ENCODE peak calls at places on chromosomes 11 and 22, in six cellular contexts. D, K, Y, P, B and V are unnamed samples.

GRCh38 chr11:28615542-28615941 is 507.4 kb downstream of the METTL15 start:
- DNase-seq in D (no peak), P (no peak), K (no peak), Y (peak; percentile 86), B (no peak), V (no peak)

GRCh38 chr22:46471901-46472721 is 65.3 kb downstream of the CELSR1 start:
- DNase-seq in P (no peak), Y (no peak), K (no peak), D (no peak), B (no peak), V (no peak)

GRCh38 chr22:42978453-42979103 is 36.4 kb downstream of the PACSIN2 start:
- DNase-seq in K (peak; percentile 58), P (no peak), D (no peak), B (no peak), Y (peak; percentile 54), V (no peak)

GRCh38 chr22:38264322-38264843 is 8.4 kb downstream of the TMEM184B start:
- DNase-seq in B (no peak), P (no peak), D (no peak), Y (no peak), K (no peak), V (no peak)

GRCh38 chr22:35928273-35928798 is 100.3 kb downstream of the RBFOX2 start:
- DNase-seq in P (no peak), Y (no peak), D (no peak), K (no peak), B (no peak), V (no peak)

GRCh38 chr11:26483101-26483500 is 89.0 kb downstream of the MUC15 start:
- DNase-seq in B (no peak), Y (peak; percentile 13), K (no peak), D (no peak), P (no peak), V (no peak)

GRCh38 chr11:81644239-81644840 is 1089.3 kb downstream of the FAM181B start:
- DNase-seq in D (peak; percentile 77), B (no peak), Y (peak; percentile 22), K (peak; percentile 88), P (peak; percentile 33), V (peak; percentile 89)

GRCh38 chr11:58963551-58964075 is 24.3 kb downstream of the GLYATL1 start:
- DNase-seq in Y (peak; percentile 20), B (no peak), D (peak; percentile 93), K (peak; percentile 99), P (peak; percentile 15), V (no peak)

GRCh38 chr22:39646614-39647210 is 76.2 kb downstream of the CACNA1I start:
- DNase-seq in B (no peak), Y (no peak), K (no peak), P (no peak), D (no peak), V (no peak)

GRCh38 chr22:26199665-26200064 is 30.4 kb downstream of the SEZ6L start:
- DNase-seq in Y (no peak), D (peak; percentile 53), B (no peak), K (peak; percentile 22), P (no peak), V (peak; percentile 51)

GRCh38 chr11:46006418-46007070 is 84.1 kb downstream of the LARGE2 start:
- DNase-seq in K (peak; percentile 81), D (no peak), P (peak; percentile 65), B (peak; percentile 41), Y (peak; percentile 89), V (peak; percentile 93)

GRCh38 chr11:68707527-68707926 is 23.2 kb downstream of the GAL start:
- DNase-seq in B (no peak), Y (no peak), K (no peak), D (no peak), P (no peak), V (no peak)

GRCh38 chr11:126139541-126140091 is 71.8 kb downstream of the RPUSD4 start:
- DNase-seq in B (no peak), D (peak; percentile 48), Y (peak; percentile 89), K (peak; percentile 42), P (no peak), V (no peak)

DNA sequence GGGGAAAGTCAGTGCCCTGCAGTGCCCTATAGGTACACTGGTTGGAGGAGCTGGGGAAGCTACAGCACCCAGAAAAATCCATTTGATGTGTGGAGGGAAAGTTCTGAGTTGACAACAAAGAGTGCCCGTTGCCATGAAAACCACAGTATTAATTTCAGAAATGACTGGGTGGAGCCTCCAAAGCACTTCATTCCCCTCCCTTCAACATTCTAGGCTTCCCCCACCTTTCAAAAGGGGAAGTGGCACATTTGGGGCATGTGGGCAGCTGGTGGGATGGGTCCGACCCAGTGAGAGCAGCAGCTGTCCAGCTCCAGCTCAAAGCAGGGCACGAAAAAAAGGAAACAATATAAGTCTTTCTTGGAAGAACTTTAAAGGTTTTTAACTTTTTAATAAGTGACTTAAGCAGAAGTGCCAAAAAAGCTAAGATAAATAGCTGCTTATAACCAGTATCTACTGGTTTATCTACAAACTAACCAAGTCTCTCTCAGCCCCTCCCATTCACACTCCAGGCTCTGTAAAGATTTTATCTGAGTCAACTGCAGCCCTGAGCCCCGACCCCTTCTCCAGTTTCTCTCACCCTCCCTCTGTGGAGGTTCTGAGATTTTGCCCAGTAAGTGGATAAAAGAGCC is 9.0 kb upstream of the AHNAK start:
- DNase-seq in K (peak; percentile 88), D (no peak), Y (peak; percentile 50), P (peak; percentile 43), B (no peak), V (peak; percentile 81)
- H3K4me3 ChIP-seq in K (no peak overlapping the region), D (peak overlapping the region; percentile 34), Y (peak overlapping the region; percentile 78), P (no peak overlapping the region), B (no peak overlapping the region), V (no peak overlapping the region)

DNA sequence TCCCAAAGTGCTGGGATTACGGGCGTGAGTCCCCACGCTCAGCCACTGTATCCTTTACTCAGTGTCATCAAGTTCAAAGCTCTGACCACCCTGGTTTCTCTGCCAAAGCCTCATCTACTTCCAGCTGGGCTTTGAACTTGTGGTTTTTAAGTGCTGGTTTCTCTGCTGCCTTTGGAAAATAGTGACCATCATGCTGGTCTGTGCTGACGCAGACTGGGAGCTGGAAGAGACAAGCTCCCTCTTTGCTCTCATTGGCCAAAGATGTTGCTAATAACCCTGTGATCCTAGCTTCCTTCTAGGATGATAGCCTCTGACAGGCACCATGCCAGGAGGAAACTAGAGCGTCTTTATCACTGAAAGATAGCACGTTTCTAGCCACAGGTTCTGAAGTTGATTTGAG is 62.4 kb downstream of the ALX4 start:
- DNase-seq in P (no peak), K (no peak), B (no peak), Y (no peak), D (no peak), V (no peak)
- H3K9ac ChIP-seq in P (no peak overlapping the region), K (no peak overlapping the region), B (no peak overlapping the region), Y (no peak overlapping the region), D (no peak overlapping the region), V (no peak overlapping the region)

GRCh38 chr11:75350743-75351540 is 519 bp downstream of the ARRB1 start:
- DNase-seq in K (peak; percentile 79), B (peak; percentile 72), P (peak; percentile 67), D (peak; percentile 87), Y (peak; percentile 60), V (no peak)

GRCh38 chr11:75347781-75348613 is 3.5 kb downstream of the ARRB1 start:
- DNase-seq in Y (peak; percentile 86), P (peak; percentile 31), K (no peak), D (no peak), B (peak; percentile 52), V (no peak)

GRCh38 chr11:75349540-75350116 is 1.8 kb downstream of the ARRB1 start:
- DNase-seq in D (peak; percentile 76), P (no peak), B (peak; percentile 64), K (peak; percentile 88), Y (no peak), V (no peak)

GRCh38 chr11:75351541-75352416 is at the start of gene ARRB1:
- DNase-seq in D (peak; percentile 96), P (peak; percentile 92), Y (peak; percentile 85), K (peak; percentile 97), B (peak; percentile 80), V (no peak)

GRCh38 chr11:75350122-75350742 is 1.2 kb downstream of the ARRB1 start:
- DNase-seq in D (peak; percentile 46), K (no peak), B (no peak), P (no peak), Y (no peak), V (no peak)
- H3K4me3 ChIP-seq in D (peak overlapping the region; percentile 90), K (peak overlapping the region; percentile 87), B (peak overlapping the region; percentile 65), P (no peak overlapping the region), Y (peak overlapping the region; percentile 79), V (no peak overlapping the region)

GRCh38 chr11:102730036-102730815 is 5.5 kb upstream of the MMP8 start:
- DNase-seq in B (no peak), K (no peak), D (no peak), P (no peak), Y (peak; percentile 60), V (no peak)
- H3K9ac ChIP-seq in B (no peak overlapping the region), K (no peak overlapping the region), D (no peak overlapping the region), P (no peak overlapping the region), Y (no peak overlapping the region), V (no peak overlapping the region)

GRCh38 chr22:49937758-49938564 is 19.5 kb downstream of the CRELD2 start:
- DNase-seq in D (no peak), Y (no peak), P (no peak), B (no peak), K (no peak), V (no peak)

GRCh38 chr22:49935561-49935960 is 17.1 kb downstream of the CRELD2 start:
- DNase-seq in B (no peak), K (no peak), Y (no peak), D (no peak), P (peak; percentile 80), V (no peak)

GRCh38 chr22:49936018-49936972 is 17.9 kb downstream of the CRELD2 start:
- DNase-seq in B (peak; percentile 91), D (peak; percentile 93), P (peak; percentile 84), Y (peak; percentile 86), K (peak; percentile 54), V (peak; percentile 58)

GRCh38 chr22:49938565-49939136 is 20.2 kb downstream of the CRELD2 start:
- DNase-seq in Y (no peak), D (no peak), P (no peak), B (no peak), K (no peak), V (no peak)

DNA sequence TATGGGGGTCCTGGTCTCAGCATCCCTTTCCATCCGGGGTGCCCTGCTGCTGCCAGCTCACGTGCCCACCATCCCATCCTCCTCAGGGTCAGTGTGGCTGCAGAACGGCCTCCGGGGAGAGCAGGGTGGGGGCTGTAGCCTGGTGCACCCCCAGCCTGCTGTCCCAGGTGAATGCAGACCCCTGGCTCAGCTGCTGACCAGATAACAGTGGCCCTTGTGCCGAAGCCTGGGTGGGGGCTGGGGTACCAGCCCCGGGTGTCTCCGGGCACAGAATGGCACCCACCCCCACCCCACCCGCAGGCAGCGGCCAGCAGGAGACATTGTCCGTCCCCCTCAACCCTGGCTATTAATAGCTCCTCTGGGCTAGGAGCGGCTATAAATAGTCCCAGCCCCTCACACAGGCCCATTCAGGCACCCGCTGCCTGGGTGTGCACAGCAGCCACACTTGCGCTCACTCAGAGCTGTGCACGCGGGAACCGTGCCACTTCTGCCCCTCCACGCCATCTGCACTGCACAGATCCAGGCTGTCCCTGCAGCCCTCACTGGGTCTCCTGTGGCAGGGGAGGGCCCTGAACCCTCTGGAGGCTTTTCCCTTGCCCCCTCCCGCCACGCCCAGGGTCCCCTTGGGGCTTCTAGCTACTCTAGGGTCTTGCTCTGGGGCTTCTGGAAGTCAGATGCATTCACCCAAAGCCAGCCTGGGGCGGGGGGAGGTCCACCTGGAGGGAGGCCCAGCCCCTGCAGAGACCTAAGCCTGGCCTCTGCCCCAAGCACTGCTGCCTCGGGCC is 18.7 kb downstream of the CRELD2 start:
- DNase-seq in B (no peak), D (no peak), P (no peak), Y (no peak), K (no peak), V (no peak)
- H3K4me3 ChIP-seq in B (no peak overlapping the region), D (no peak overlapping the region), P (no peak overlapping the region), Y (no peak overlapping the region), K (no peak overlapping the region), V (no peak overlapping the region)